ENCODE peak calls at places on chromosomes 2 and 18, in seven cellular contexts. C is pancreas, P is nephron progenitor cell, H is astrocyte of the spinal cord, A is colonic mucosa, O is astrocyte, D is progenitor cell of endocrine pancreas. U is an unnamed sample.

GRCh38 chr2:167271941-167272340 is 383.7 kb downstream of the XIRP2 start:
- DNase-seq in A (no peak), C (no peak), P (no peak), O (peak; percentile 4), H (peak; percentile 24), D (no peak), U (no peak)

GRCh38 chr2:41668529-41668928 is 379.3 kb upstream of the PKDCC start:
- DNase-seq in H (no peak), O (no peak), A (no peak), D (no peak), C (no peak), P (no peak), U (no peak)

GRCh38 chr18:7741640-7742039 is 174.5 kb downstream of the PTPRM start:
- DNase-seq in C (no peak), H (no peak), P (no peak), O (no peak), A (no peak), D (no peak), U (no peak)

GRCh38 chr18:52136532-52136931 is 203.5 kb upstream of the DCC start:
- DNase-seq in D (no peak), P (no peak), H (no peak), A (no peak), C (no peak), O (no peak), U (no peak)

GRCh38 chr2:120779781-120780283 is 44.2 kb downstream of the GLI2 start:
- DNase-seq in O (peak; percentile 98), D (no peak), A (no peak), P (no peak), H (peak; percentile 81), C (no peak), U (no peak)

GRCh38 chr18:49924293-49924983 is 111.1 kb upstream of the ACAA2 start:
- DNase-seq in P (no peak), O (peak; percentile 66), A (no peak), H (no peak), C (no peak), D (no peak), U (no peak)

GRCh38 chr2:207847807-207848544 is 78.3 kb upstream of the FZD5 start:
- DNase-seq in D (peak; percentile 46), C (peak; percentile 84), P (no peak), H (peak; percentile 82), A (peak; percentile 83), O (peak; percentile 96), U (no peak)

GRCh38 chr2:27306657-27307544 is 1.3 kb downstream of the UCN start:
- DNase-seq in O (no peak), P (peak; percentile 20), H (no peak), A (no peak), C (no peak), D (no peak), U (no peak)

GRCh38 chr2:36677995-36678605 is 18.4 kb upstream of the VIT start:
- DNase-seq in A (no peak), O (peak; percentile 62), D (no peak), C (no peak), H (no peak), P (no peak), U (no peak)

GRCh38 chr2:135279209-135279608 is 227.1 kb downstream of the RAB3GAP1 start:
- DNase-seq in P (no peak), A (no peak), D (no peak), H (no peak), O (no peak), C (no peak), U (no peak)

GRCh38 chr2:149467461-149467860 is 120.1 kb downstream of the MMADHC start:
- DNase-seq in H (no peak), O (no peak), C (no peak), A (no peak), D (no peak), P (no peak), U (no peak)

GRCh38 chr18:62372156-62372555 is 47.0 kb downstream of the TNFRSF11A start:
- DNase-seq in O (no peak), P (no peak), H (no peak), D (no peak), C (no peak), A (no peak), U (no peak)

GRCh38 chr18:34729740-34730338 is 19.7 kb downstream of the DTNA start:
- DNase-seq in C (no peak), H (peak; percentile 18), O (no peak), P (no peak), A (no peak), D (no peak), U (no peak)

GRCh38 chr2:26722911-26723310 is 30.4 kb downstream of the KCNK3 start:
- DNase-seq in D (no peak), O (no peak), H (no peak), A (no peak), P (no peak), C (no peak), U (no peak)

GRCh38 chr2:204625135-204625534 is 79.9 kb downstream of the PARD3B start:
- DNase-seq in A (peak; percentile 27), C (no peak), H (no peak), D (no peak), O (peak; percentile 13), P (no peak), U (no peak)
- TF ChIP-seq CTCF in A (no peak), C (no peak), H (no peak), D (no peak), O (no peak), P (no peak), U (no peak)

GRCh38 chr18:47215554-47216138 is 35.8 kb downstream of the SKOR2 start:
- DNase-seq in H (peak; percentile 52), D (peak; percentile 19), P (peak; percentile 18), O (peak; percentile 41), A (no peak), C (no peak), U (peak; percentile 43)
- TF ChIP-seq CTCF in H (peak; percentile 63), D (peak; percentile 86), P (peak; percentile 69), O (peak; percentile 77), A (peak; percentile 18), C (peak; percentile 34), U (peak; percentile 64)

GRCh38 chr2:141942006-141942789 is 188.6 kb downstream of the LRP1B start:
- DNase-seq in O (no peak), P (no peak), A (no peak), D (no peak), H (no peak), C (no peak), U (no peak)
- TF ChIP-seq CTCF in O (peak; percentile 20), P (peak; percentile 28), A (no peak), D (peak; percentile 49), H (peak; percentile 39), C (no peak), U (peak; percentile 68)

GRCh38 chr2:63424329-63425078 is 163.8 kb downstream of the WDPCP start:
- DNase-seq in P (no peak), O (no peak), C (no peak), H (peak; percentile 41), D (no peak), A (no peak), U (peak; percentile 7)
- TF ChIP-seq CTCF in P (peak; percentile 29), O (peak; percentile 64), C (no peak), H (peak; percentile 66), D (peak; percentile 40), A (peak; percentile 26), U (peak; percentile 67)

DNA sequence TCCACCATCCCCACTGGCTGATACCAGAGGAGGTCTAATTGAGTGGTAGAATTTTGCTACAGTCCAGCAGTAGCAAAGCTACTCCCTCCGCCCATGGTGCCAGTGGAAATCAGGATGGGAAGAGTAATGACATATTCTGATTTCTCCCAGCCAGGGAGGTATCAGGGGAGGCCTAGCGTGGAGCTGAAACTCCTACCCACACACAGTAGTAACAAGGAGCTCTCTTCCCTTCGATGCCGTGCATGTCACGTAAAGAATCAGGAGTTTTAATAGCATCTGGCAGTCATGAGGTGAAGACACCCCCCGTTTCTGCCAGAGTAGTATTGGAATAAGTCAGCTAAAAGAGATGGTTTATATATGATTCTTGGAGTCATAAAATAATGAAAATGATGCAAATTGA is 786.8 kb upstream of the DDX18 start:
- DNase-seq in A (no peak), C (no peak), P (no peak), O (no peak), H (no peak), D (no peak), U (no peak)
- TF ChIP-seq CTCF in A (no peak), C (no peak), P (no peak), O (no peak), H (no peak), D (no peak), U (no peak)

DNA sequence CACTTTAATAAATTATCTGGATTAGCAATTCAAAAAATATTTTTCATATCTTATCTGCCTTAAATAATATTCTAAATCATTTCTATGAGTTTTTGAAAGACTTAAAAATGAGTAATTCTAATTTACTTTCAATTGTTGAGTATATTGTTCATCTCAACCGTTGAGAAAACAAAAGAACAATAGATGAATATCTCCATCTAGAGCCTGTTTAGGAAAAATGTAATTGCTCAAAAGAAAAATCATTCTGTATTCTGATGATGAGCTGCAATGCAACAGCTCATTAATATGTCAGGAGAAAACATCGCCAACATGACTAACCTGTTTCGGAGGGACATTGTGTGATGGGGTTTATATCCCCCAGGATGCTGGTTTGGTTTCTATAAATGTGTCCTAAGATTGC is 417.6 kb downstream of the SUCLG1 start:
- DNase-seq in H (no peak), C (no peak), D (no peak), O (no peak), A (no peak), P (no peak), U (no peak)
- TF ChIP-seq CTCF in H (no peak), C (no peak), D (no peak), O (no peak), A (no peak), P (no peak), U (no peak)

GRCh38 chr2:231411237-231411636 is 15.7 kb downstream of the B3GNT7 start:
- DNase-seq in P (no peak), O (no peak), C (no peak), A (no peak), D (no peak), H (no peak), U (no peak)

GRCh38 chr2:231409773-231410172 is 14.3 kb downstream of the B3GNT7 start:
- DNase-seq in P (no peak), O (no peak), H (no peak), C (no peak), A (peak; percentile 82), D (no peak), U (no peak)

GRCh38 chr2:231411871-231412615 is 16.5 kb downstream of the B3GNT7 start:
- DNase-seq in C (peak; percentile 90), A (peak; percentile 97), P (peak; percentile 92), D (peak; percentile 93), O (peak; percentile 59), H (peak; percentile 76), U (peak; percentile 96)

GRCh38 chr2:231412616-231412963 is 17.1 kb downstream of the B3GNT7 start:
- DNase-seq in O (no peak), A (no peak), P (no peak), D (no peak), C (no peak), H (no peak), U (no peak)

DNA sequence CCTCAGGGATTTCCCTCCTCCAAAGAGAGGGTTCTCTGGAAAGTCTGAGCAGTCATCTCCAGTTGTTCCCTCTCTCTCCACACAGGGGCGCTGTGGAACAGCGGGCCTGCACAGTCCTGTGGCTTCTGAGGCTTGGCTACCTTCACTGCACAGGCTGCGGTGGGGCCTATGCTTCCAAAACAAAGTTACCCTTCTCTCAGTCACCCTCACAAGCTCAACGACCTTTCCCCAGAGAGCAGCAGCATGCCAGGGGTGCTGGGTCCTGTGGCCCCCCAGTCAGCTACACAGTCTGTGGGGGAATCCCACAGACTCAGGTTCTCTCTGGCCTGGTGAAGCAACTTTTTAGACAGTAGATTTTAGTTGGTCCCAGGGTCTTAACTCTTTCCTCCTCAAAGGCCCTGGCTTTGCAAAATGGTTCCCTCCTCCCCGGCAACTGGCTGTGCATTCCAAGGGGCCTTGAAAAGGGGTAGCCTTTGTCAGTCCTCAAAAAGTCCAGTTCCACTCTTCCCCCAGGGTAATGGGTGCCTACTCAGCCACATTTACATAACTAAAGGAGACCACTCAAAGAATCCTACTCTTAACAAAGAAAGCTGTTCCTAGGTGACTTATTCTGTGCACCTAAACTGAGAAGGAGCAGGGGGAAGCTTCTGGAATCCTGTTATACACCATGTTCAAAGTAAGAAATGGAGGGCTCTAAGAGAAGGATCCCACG is 14.9 kb downstream of the B3GNT7 start:
- DNase-seq in C (no peak), O (no peak), D (no peak), H (no peak), P (no peak), A (no peak), U (no peak)
- TF ChIP-seq CTCF in C (no peak), O (peak; percentile 39), D (peak; percentile 45), H (peak; percentile 47), P (no peak), A (no peak), U (peak; percentile 82)